ENCODE peak calls at places on chromosomes 3 and 15, in four cellular contexts. Z is GM12878, L is K562, T is H1. H is an unnamed sample.

GRCh38 chr15:29569533-29570092 is 252.7 kb downstream of the TJP1 start:
- DNase-seq in Z (no peak), L (no peak), T (peak; percentile 70), H (no peak)

GRCh38 chr15:40146037-40146436 is 14.8 kb upstream of the BUB1B start:
- DNase-seq in Z (no peak), L (no peak), T (peak; percentile 16), H (peak; percentile 51)

GRCh38 chr15:54619180-54619579 is 577.6 kb downstream of the RSL24D1 start:
- DNase-seq in Z (no peak), L (no peak), T (no peak), H (no peak)

GRCh38 chr3:133812872-133813271 is 7.3 kb downstream of the SRPRB start:
- DNase-seq in Z (no peak), L (no peak), T (no peak), H (no peak)

GRCh38 chr3:160018959-160019358 is 30.3 kb downstream of the IL12A start:
- DNase-seq in Z (no peak), L (no peak), T (no peak), H (no peak)

GRCh38 chr15:99998661-99999101 is 265.4 kb upstream of the LYSMD4 start:
- DNase-seq in Z (no peak), L (no peak), T (no peak), H (no peak)

GRCh38 chr15:92074646-92075045 is 221.1 kb downstream of the SLCO3A1 start:
- DNase-seq in Z (no peak), L (no peak), T (no peak), H (no peak)

GRCh38 chr3:129398803-129399144 is 29.7 kb downstream of the EFCAB12 start:
- DNase-seq in Z (no peak), L (peak; percentile 26), T (no peak), H (no peak)

GRCh38 chr15:85788796-85789495 is 5.8 kb downstream of the KLHL25 start:
- DNase-seq in Z (no peak), L (no peak), T (no peak), H (no peak)

GRCh38 chr3:33597257-33597689 is 120.8 kb downstream of the CLASP2 start:
- DNase-seq in Z (no peak), L (no peak), T (no peak), H (no peak)

GRCh38 chr15:88622605-88622975 is 1.4 kb downstream of the AEN start:
- DNase-seq in Z (no peak), L (no peak), T (no peak), H (no peak)

GRCh38 chr15:70480196-70480856 is 283.0 kb downstream of the UACA start:
- DNase-seq in Z (no peak), L (no peak), T (no peak), H (no peak)

GRCh38 chr3:56879453-56880224 is 77.9 kb upstream of the ARHGEF3 start:
- DNase-seq in Z (no peak), L (no peak), T (no peak), H (no peak)

GRCh38 chr15:55907797-55908196 is 85.6 kb downstream of the NEDD4 start:
- DNase-seq in Z (no peak), L (no peak), T (no peak), H (peak; percentile 86)

GRCh38 chr15:58440922-58441321 is 9.1 kb downstream of the LIPC start:
- DNase-seq in Z (no peak), L (peak; percentile 46), T (no peak), H (peak; percentile 49)

GRCh38 chr3:193917096-193917495 is 218.9 kb upstream of the HES1 start:
- DNase-seq in Z (no peak), L (no peak), T (no peak), H (no peak)

GRCh38 chr3:58188173-58188564 is 22.6 kb downstream of the DNASE1L3 start:
- DNase-seq in Z (no peak), L (no peak), T (no peak), H (no peak)

GRCh38 chr3:46979958-46980497 is 562 bp downstream of the NBEAL2 start:
- DNase-seq in Z (no peak), L (no peak), T (no peak), H (no peak)

GRCh38 chr3:55169161-55169560 is 241.3 kb upstream of the LRTM1 start:
- DNase-seq in Z (no peak), L (no peak), T (no peak), H (no peak)

GRCh38 chr3:78645628-78646310 is 1122.0 kb downstream of the ROBO1 start:
- DNase-seq in Z (peak; percentile 39), L (peak; percentile 17), T (no peak), H (peak; percentile 28)

GRCh38 chr15:80832676-80833075 is 53.5 kb downstream of the CEMIP start:
- DNase-seq in Z (no peak), L (no peak), T (no peak), H (no peak)

GRCh38 chr3:160474416-160474838 is 24.8 kb upstream of the TRIM59 start:
- DNase-seq in Z (no peak), L (no peak), T (no peak), H (no peak)

GRCh38 chr3:186640929-186641328 is 730 bp downstream of the FETUB start:
- DNase-seq in Z (no peak), L (no peak), T (no peak), H (no peak)

GRCh38 chr3:177448987-177449975 is 252.0 kb upstream of the TBL1XR1 start:
- DNase-seq in Z (peak; percentile 36), L (no peak), T (no peak), H (no peak)

GRCh38 chr15:70248116-70249025 is 150.7 kb upstream of the TLE3 start:
- DNase-seq in Z (no peak), L (no peak), T (no peak), H (no peak)

GRCh38 chr3:8445861-8446260 is 55.8 kb upstream of the LMCD1 start:
- DNase-seq in Z (no peak), L (no peak), T (no peak), H (no peak)

GRCh38 chr3:116367761-116368395 is 77.4 kb downstream of the LSAMP start:
- DNase-seq in Z (no peak), L (no peak), T (no peak), H (no peak)

GRCh38 chr15:74723754-74724334 is 1.5 kb downstream of the CYP1A1 start:
- DNase-seq in Z (no peak), L (peak; percentile 72), T (peak; percentile 49), H (peak; percentile 77)

GRCh38 chr15:75138016-75138999 is 63.4 kb upstream of the C15orf39 start:
- DNase-seq in Z (no peak), L (no peak), T (no peak), H (no peak)

GRCh38 chr3:188322135-188322892 is 168.4 kb downstream of the LPP start:
- DNase-seq in Z (no peak), L (no peak), T (no peak), H (no peak)

GRCh38 chr3:11118181-11118682 is 36.1 kb upstream of the HRH1 start:
- DNase-seq in Z (no peak), L (no peak), T (no peak), H (no peak)

GRCh38 chr3:50639055-50639494 is 22.1 kb downstream of the MAPKAPK3 start:
- DNase-seq in Z (no peak), L (no peak), T (no peak), H (no peak)

GRCh38 chr15:68228971-68229385 is 550 bp downstream of the CLN6 start:
- DNase-seq in Z (no peak), L (no peak), T (no peak), H (no peak)

GRCh38 chr15:87816811-87817210 is 439.7 kb downstream of the NTRK3 start:
- DNase-seq in Z (no peak), L (no peak), T (no peak), H (no peak)

GRCh38 chr3:141109761-141110160 is 58.6 kb downstream of the SPSB4 start:
- DNase-seq in Z (no peak), L (no peak), T (no peak), H (no peak)

GRCh38 chr3:150757364-150757763 is 5.6 kb downstream of the SIAH2 start:
- DNase-seq in Z (no peak), L (no peak), T (no peak), H (no peak)

GRCh38 chr3:185488465-185488864 is 10.4 kb downstream of the TMEM41A start:
- DNase-seq in Z (no peak), L (no peak), T (no peak), H (no peak)

GRCh38 chr15:31381801-31382692 is 55.4 kb downstream of the KLF13 start:
- DNase-seq in Z (no peak), L (no peak), T (no peak), H (no peak)
- TF ChIP-seq EGR1 in Z (no peak), L (no peak), T (no peak), H (no peak)

GRCh38 chr3:157219215-157219614 is 59.3 kb upstream of the CCNL1 start:
- DNase-seq in Z (no peak), L (no peak), T (no peak), H (no peak)

GRCh38 chr3:157220211-157220610 is 60.3 kb upstream of the CCNL1 start:
- DNase-seq in Z (no peak), L (no peak), T (no peak), H (no peak)
- TF ChIP-seq JUND in Z (no peak), L (no peak), T (no peak), H (no peak)

GRCh38 chr3:15538345-15538744 is 16.8 kb upstream of the COLQ start:
- DNase-seq in Z (no peak), L (no peak), T (no peak), H (no peak)

GRCh38 chr3:15536856-15537255 is 15.3 kb upstream of the COLQ start:
- DNase-seq in Z (no peak), L (no peak), T (no peak), H (no peak)

GRCh38 chr3:15541371-15541770 is 19.9 kb upstream of the COLQ start:
- DNase-seq in Z (no peak), L (no peak), T (no peak), H (no peak)

GRCh38 chr3:15539066-15539465 is 17.6 kb upstream of the COLQ start:
- DNase-seq in Z (no peak), L (no peak), T (no peak), H (no peak)

DNA sequence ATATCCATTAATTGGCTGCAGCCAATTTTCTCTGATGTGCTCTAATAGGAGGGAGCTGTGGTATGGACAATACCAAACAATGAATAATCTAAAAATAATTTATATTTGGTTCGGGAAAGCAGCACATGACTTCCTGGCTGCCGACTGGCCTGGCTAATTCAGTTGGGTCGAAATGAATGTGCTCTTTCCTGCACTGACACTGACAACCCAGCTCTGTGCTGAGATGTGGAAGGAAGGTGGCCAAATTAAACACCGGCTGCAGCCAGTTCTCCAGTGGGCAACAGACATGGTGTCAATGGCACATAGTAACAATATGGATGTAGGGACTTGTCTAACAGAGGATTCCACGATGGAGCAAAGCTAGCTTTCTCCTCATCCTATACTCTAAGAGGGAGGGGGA is 21.1 kb upstream of the COLQ start:
- DNase-seq in Z (no peak), L (no peak), T (no peak), H (no peak)
- TF ChIP-seq EGR1 in Z (no peak), L (no peak), T (no peak), H (no peak)

DNA sequence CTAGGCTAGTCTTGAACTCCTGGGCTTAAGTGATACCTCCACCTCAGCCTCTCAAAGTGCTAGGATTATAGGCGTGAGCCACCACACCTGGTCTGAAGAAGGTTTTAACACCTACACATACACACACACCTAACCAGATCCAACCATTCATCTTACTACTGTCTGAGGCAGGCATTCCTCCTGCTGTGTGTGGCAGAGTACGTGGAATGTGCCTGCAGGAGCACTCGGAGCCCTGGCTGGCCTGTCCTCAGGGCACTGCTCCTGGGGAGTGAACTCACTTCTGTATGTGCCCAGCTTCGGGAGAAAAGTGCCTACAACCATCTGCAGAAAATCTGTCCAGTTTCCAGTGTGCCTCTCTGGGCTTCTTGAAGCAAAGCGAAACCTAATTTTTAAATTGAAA is 58.2 kb upstream of the LIMD1 start:
- DNase-seq in Z (no peak), L (no peak), T (no peak), H (no peak)
- TF ChIP-seq JUND in Z (no peak), L (no peak), T (no peak), H (no peak)